ENCODE peak calls at places on chromosomes 3 and 15, in six cellular contexts. G, U, X, B, M and W are unnamed samples. For H3K4me1, the result is how much of the 10 kb centered on the place peaks cover.

GRCh38 chr3:157094301-157094700 is 65.6 kb downstream of the CCNL1 start:
- DNase-seq in X (no peak), G (no peak), B (peak), U (no peak), M (no peak), W (no peak)

GRCh38 chr3:14522129-14522691 is 17.9 kb downstream of the GRIP2 start:
- DNase-seq in B (no peak), M (no peak), G (peak), X (no peak), U (no peak), W (no peak)

GRCh38 chr3:151460774-151461450 is at the start of gene IGSF10:
- DNase-seq in X (peak), B (peak), G (peak), M (no peak), U (peak), W (no peak)

GRCh38 chr15:70752142-70752754 is 11.1 kb downstream of the UACA start:
- DNase-seq in M (peak), U (no peak), G (peak), X (peak), B (no peak), W (no peak)

GRCh38 chr3:66260431-66260830 is 39.6 kb downstream of the SLC25A26 start:
- DNase-seq in B (no peak), X (no peak), U (no peak), M (no peak), G (peak), W (no peak)

GRCh38 chr15:25244731-25245585 is 193.9 kb downstream of the UBE3A start:
- DNase-seq in M (no peak), X (no peak), G (peak), B (no peak), U (peak), W (no peak)

GRCh38 chr15:32979710-32980109 is 214.8 kb downstream of the FMN1 start:
- DNase-seq in X (peak), G (no peak), M (no peak), B (peak), U (no peak), W (no peak)

GRCh38 chr3:16906679-16907078 is 21.9 kb downstream of the PLCL2 start:
- DNase-seq in B (peak), G (no peak), U (no peak), X (peak), M (no peak), W (no peak)

GRCh38 chr3:65732060-65732933 is 306.4 kb downstream of the MAGI1 start:
- DNase-seq in B (peak), M (no peak), X (peak), G (no peak), U (no peak), W (no peak)

GRCh38 chr15:52804526-52805081 is 14.5 kb upstream of the ONECUT1 start:
- DNase-seq in M (no peak), X (peak), G (no peak), B (peak), U (no peak), W (no peak)

GRCh38 chr3:33131328-33132018 is 17.7 kb downstream of the CRTAP start:
- DNase-seq in M (no peak), G (no peak), U (no peak), X (peak), B (peak), W (no peak)

GRCh38 chr3:123002100-123002748 is 25.3 kb downstream of the SEMA5B start:
- DNase-seq in G (no peak), U (no peak), X (no peak), B (no peak), M (no peak), W (no peak)

GRCh38 chr3:17846466-17846865 is 104.0 kb upstream of the TBC1D5 start:
- DNase-seq in B (peak), M (no peak), G (no peak), U (no peak), X (peak), W (no peak)

GRCh38 chr3:45227946-45228345 is 1.9 kb upstream of the TMEM158 start:
- DNase-seq in G (no peak), B (no peak), U (no peak), X (no peak), M (no peak), W (no peak)

GRCh38 chr15:70257573-70258220 is 160.0 kb upstream of the TLE3 start:
- DNase-seq in B (no peak), M (no peak), X (no peak), G (no peak), U (peak), W (no peak)

GRCh38 chr15:67781907-67782559 is 43.3 kb upstream of the SKOR1 start:
- DNase-seq in M (no peak), U (no peak), B (no peak), G (no peak), X (no peak), W (no peak)

GRCh38 chr15:77855871-77856270 is 221.6 kb downstream of the TBC1D2B start:
- DNase-seq in X (no peak), B (no peak), M (no peak), U (no peak), G (no peak), W (no peak)

GRCh38 chr3:61638721-61639120 is 77.3 kb downstream of the PTPRG start:
- DNase-seq in U (no peak), B (peak), M (no peak), G (no peak), X (peak), W (no peak)

GRCh38 chr3:67685499-67685898 is 31.1 kb upstream of the SUCLG2 start:
- DNase-seq in X (no peak), M (no peak), U (no peak), B (no peak), G (no peak), W (no peak)

DNA sequence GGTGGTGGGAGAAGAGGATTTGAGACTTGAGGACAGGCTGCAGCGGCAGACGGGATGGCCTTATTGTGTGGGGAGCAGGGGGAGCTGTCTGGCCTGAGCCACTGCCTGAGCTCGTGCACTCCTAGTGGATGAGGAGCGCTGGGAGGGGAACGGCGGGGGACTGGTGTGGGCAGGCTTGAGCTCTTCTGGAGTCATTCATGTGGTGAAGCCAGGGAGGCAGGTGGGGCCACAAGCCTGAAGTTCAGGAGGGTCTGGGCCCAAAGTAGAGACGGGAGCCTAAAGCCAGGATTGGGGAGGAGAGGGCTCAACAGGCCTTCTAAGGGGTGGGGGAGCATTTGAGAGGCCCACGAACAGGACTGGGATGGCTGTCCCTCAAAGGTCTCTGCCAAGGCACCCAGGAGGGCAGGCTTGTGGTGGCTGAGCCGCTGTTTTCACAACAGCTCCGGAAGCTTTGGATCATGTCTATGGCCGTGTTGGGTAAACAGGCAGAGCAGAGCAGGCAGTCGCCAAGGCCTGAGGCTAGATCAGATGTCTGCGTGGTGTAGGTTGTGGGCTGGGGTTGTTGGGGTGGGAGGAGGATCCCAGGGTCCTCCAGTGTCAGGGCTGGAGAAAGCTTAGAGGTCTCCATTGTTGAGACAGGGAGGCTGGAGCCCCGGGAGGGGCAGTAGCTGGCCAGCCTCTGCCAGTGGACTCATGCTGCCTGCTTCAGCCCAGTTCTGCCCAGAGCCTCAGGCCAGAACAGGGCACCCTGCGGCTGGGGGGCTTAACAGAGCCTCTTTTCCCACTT is 8.2 kb downstream of the PRKCD start:
- DNase-seq in X (no peak), B (no peak), M (no peak), U (no peak), G (no peak), W (no peak)
- H3K4me1 ChIP-seq in X (under half), B (under half), M (under half), U (under half), G (under half), W (half or more)

GRCh38 chr3:186993210-186993782 is 63.0 kb downstream of the ST6GAL1 start:
- DNase-seq in X (no peak), U (no peak), M (no peak), G (no peak), B (no peak), W (no peak)
- H3K4me1 ChIP-seq in X (under half), U (under half), M (under half), G (under half), B (under half), W (under half)

DNA sequence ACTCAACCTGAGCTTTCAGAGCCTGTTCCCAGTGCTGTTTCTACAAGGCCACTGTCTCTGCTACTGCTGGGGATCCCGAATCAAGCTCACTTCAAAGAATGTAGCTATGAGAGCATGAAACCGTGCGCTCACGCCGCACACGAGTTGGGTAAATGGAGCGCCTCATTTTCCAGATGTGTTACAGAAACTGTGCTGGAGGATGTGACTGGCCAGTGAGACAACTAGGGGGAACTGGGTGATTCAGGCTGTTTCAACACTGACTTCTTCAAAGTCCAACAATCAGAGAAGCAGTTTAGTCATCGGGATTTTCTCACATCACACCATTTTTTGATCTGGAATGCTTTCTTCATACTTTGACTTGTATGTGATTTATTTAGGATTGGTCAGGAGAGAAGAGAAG is 3.5 kb downstream of the ZNF710 start:
- DNase-seq in X (peak), U (peak), B (peak), M (no peak), G (peak), W (no peak)
- H3K4me1 ChIP-seq in X (under half), U (under half), B (under half), M (under half), G (under half), W (under half)

DNA sequence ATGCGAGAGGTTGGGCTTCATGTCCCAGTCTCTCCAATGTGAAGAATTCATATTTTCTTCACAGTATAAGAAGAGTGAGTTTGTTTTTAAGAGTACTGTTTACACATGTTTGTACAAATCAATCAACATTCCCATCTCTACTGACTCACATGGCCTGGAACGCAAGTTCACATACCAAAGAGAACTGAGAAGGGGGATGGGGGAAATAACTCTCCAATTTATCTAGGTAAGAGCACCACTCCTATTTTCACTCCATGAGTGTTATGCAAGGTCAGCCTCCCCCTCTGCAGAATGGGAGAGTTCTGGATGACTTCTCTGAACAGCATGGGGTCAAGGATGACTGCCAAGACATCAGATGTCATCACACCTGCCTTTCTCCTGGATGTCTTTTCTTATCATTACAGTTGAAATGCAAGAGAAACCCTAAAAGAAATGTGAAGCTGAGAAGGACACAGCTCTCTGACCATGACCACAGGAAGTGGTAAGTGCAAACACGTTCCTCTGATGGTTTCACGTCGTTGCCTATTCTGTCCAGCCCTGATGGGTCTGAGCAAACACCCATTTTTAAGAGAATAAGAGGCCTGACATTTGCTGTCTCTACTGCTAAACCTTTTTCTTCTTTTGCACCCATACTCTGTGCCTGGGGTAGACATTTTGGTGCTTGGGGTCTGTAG is 95.3 kb downstream of the SEMA6D start:
- DNase-seq in B (peak), G (no peak), M (no peak), U (no peak), X (peak), W (no peak)
- H3K4me1 ChIP-seq in B (under half), G (under half), M (under half), U (under half), X (under half), W (under half)

GRCh38 chr15:64148581-64148980 is 3.0 kb upstream of the SNX22 start:
- DNase-seq in U (no peak), M (no peak), X (no peak), B (no peak), G (no peak), W (no peak)

GRCh38 chr15:64146041-64146440 is 5.5 kb upstream of the SNX22 start:
- DNase-seq in X (no peak), U (no peak), M (no peak), G (peak), B (no peak), W (no peak)

GRCh38 chr15:64146520-64146884 is 5.0 kb upstream of the SNX22 start:
- DNase-seq in U (no peak), X (peak), B (no peak), M (no peak), G (no peak), W (no peak)

GRCh38 chr15:64148168-64148567 is 3.4 kb upstream of the SNX22 start:
- DNase-seq in X (no peak), B (no peak), U (no peak), G (no peak), M (no peak), W (no peak)

DNA sequence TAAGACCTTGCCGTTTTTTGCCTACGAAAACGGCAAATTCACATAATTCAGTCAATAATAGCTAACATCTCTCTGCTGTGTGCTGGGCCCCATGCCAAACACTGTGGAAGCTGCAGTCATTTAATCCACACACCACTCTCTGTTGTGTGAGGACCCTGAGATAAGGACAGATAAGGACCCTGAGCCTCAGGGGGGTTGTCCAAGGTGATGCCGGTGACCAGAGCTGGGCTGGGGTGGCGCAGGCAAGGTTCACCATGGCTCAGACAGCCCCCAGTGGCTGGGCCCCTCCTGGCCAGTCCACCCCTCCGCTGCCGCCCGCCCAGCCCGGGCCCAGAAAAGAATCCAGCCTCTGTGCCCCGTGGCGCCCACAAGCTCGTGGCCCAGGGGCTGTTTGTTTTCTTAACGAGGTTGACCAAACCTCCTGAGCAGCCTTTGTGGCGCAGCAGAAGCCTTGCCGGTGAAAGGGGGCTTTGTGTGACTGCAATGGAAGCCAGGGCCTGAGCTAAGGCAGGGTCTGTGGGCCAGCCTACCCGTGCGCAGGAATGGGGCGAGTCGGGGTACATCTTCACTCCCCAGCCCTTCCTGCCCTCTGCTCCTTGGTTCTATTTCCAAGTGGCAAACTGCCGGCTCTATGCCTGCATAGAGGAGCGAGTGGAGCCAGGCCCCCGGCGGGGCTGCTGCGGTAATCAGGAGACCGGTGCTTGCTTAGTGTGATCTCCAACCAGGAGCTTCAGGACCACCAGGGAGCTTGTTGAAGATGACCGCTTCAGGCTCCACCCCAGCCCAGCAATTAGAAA is 4.4 kb upstream of the SNX22 start:
- DNase-seq in G (no peak), B (no peak), M (no peak), U (no peak), X (peak), W (no peak)
- H3K4me1 ChIP-seq in G (under half), B (under half), M (under half), U (under half), X (under half), W (under half)

DNA sequence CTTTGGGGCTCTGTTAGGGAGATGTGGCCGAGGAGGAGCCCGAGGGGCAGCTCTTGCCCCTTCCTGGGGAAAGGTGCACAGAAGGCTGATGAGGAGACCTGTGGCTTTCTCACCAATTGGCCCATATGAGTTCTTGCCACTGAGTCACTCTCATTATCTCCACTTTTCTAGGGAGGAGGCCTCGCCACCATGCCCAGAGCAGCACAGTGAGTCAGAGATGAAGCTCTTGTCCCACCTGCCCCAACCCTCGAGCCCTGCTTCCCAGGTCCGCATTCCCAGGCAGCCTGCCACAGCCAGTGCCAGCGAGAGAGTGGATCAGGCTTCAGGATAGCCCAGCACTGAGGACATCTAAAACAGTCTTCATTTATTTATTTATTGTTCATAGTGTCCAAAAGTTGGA is 53.5 kb downstream of the AMOTL2 start:
- DNase-seq in U (no peak), M (no peak), B (peak), X (no peak), G (no peak), W (no peak)
- H3K4me1 ChIP-seq in U (under half), M (under half), B (half or more), X (half or more), G (under half), W (under half)

DNA sequence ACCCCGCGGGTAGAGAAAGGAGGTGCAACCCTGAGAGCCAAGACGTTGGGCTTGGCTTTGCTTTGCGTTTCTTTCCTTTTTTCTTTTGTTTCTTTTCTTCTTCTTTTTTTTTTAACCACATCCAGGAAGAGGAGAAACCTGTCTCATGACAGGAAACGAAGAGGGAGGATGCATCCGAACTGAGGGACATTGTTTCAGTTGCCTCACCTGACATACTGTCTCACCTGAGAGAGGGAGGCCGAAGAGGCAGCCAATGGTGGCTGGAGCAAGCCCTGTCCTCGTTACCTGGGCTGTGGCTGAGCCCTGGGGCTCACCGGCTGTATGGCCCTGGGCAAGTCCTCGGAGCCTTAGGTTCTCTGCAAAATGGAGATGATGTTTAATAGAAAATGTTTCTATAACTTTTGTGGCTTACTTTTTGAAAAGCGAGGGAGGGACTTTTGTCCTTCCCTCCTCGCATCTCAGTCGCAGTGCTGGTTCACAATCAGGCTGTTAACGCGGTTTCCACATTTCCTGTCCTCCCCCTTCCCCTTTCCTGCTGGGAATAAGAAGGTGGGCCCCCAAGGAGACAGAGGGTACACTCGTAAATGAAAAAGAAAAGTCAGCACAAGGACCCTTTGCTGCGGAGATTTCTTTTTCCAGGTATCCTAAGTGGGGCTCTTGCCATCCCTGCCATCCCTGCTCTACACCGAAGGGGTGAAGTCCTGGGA is 29.4 kb downstream of the ARHGAP31 start:
- DNase-seq in U (no peak), M (no peak), G (no peak), X (no peak), B (no peak), W (no peak)
- H3K4me1 ChIP-seq in U (under half), M (under half), G (under half), X (under half), B (under half), W (under half)